ENCODE peak calls at places on chromosomes 2 and 18, in eight cellular contexts. One of them, this sample, is unnamed.
A peak's percentile ranks its signal among the peaks of the same experiment; 100 is the strongest.

GRCh38 chr18:23658296-23658695 is 4.4 kb downstream of the ANKRD29 start:
- DNase-seq in activated T-helper 1 cell treated with anti-CD3 and anti-CD28 coated beads, Interleukin-2, amount 50 U/mL, for 16 hours: no peak
- DNase-seq in tibial nerve: no peak
- DNase-seq in right cardiac atrium: no peak
- DNase-seq in PC-9: no peak
- DNase-seq in activated T-cell treated with anti-CD3 and anti-CD28 coated beads, Interleukin-2, amount 50 U/mL, for 4 hours: no peak
- DNase-seq in stimulated activated CD8-positive, alpha-beta memory T cell treated with anti-CD3 and anti-CD28 coated beads, Interleukin-7, amount 100 ng/mL, for 24 hours: no peak
- DNase-seq in BJ: no peak
- DNase-seq in this sample: no peak

GRCh38 chr2:20520128-20520527 is 73.3 kb downstream of the RHOB start:
- DNase-seq in activated T-helper 1 cell treated with anti-CD3 and anti-CD28 coated beads, Interleukin-2, amount 50 U/mL, for 16 hours: no peak
- DNase-seq in tibial nerve: no peak
- DNase-seq in right cardiac atrium: peak; percentile 3
- DNase-seq in PC-9: no peak
- DNase-seq in activated T-cell treated with anti-CD3 and anti-CD28 coated beads, Interleukin-2, amount 50 U/mL, for 4 hours: no peak
- DNase-seq in stimulated activated CD8-positive, alpha-beta memory T cell treated with anti-CD3 and anti-CD28 coated beads, Interleukin-7, amount 100 ng/mL, for 24 hours: no peak
- DNase-seq in BJ: no peak
- DNase-seq in this sample: no peak

GRCh38 chr2:181054843-181055242 is 74.4 kb downstream of the UBE2E3 start:
- DNase-seq in activated T-helper 1 cell treated with anti-CD3 and anti-CD28 coated beads, Interleukin-2, amount 50 U/mL, for 16 hours: no peak
- DNase-seq in tibial nerve: no peak
- DNase-seq in right cardiac atrium: no peak
- DNase-seq in PC-9: no peak
- DNase-seq in activated T-cell treated with anti-CD3 and anti-CD28 coated beads, Interleukin-2, amount 50 U/mL, for 4 hours: no peak
- DNase-seq in stimulated activated CD8-positive, alpha-beta memory T cell treated with anti-CD3 and anti-CD28 coated beads, Interleukin-7, amount 100 ng/mL, for 24 hours: no peak
- DNase-seq in BJ: no peak
- DNase-seq in this sample: no peak

GRCh38 chr18:77164762-77165485 is 32.3 kb upstream of the MBP start:
- DNase-seq in activated T-helper 1 cell treated with anti-CD3 and anti-CD28 coated beads, Interleukin-2, amount 50 U/mL, for 16 hours: no peak
- DNase-seq in tibial nerve: no peak
- DNase-seq in right cardiac atrium: no peak
- DNase-seq in PC-9: no peak
- DNase-seq in activated T-cell treated with anti-CD3 and anti-CD28 coated beads, Interleukin-2, amount 50 U/mL, for 4 hours: no peak
- DNase-seq in stimulated activated CD8-positive, alpha-beta memory T cell treated with anti-CD3 and anti-CD28 coated beads, Interleukin-7, amount 100 ng/mL, for 24 hours: no peak
- DNase-seq in BJ: no peak
- DNase-seq in this sample: no peak

GRCh38 chr2:224158831-224159230 is 119.7 kb upstream of the SERPINE2 start:
- DNase-seq in activated T-helper 1 cell treated with anti-CD3 and anti-CD28 coated beads, Interleukin-2, amount 50 U/mL, for 16 hours: no peak
- DNase-seq in tibial nerve: no peak
- DNase-seq in right cardiac atrium: no peak
- DNase-seq in PC-9: no peak
- DNase-seq in activated T-cell treated with anti-CD3 and anti-CD28 coated beads, Interleukin-2, amount 50 U/mL, for 4 hours: no peak
- DNase-seq in stimulated activated CD8-positive, alpha-beta memory T cell treated with anti-CD3 and anti-CD28 coated beads, Interleukin-7, amount 100 ng/mL, for 24 hours: no peak
- DNase-seq in BJ: no peak
- DNase-seq in this sample: no peak

GRCh38 chr2:10931710-10932255 is 20.0 kb downstream of the KCNF1 start:
- DNase-seq in activated T-helper 1 cell treated with anti-CD3 and anti-CD28 coated beads, Interleukin-2, amount 50 U/mL, for 16 hours: no peak
- DNase-seq in tibial nerve: no peak
- DNase-seq in right cardiac atrium: no peak
- DNase-seq in PC-9: peak; percentile 59
- DNase-seq in activated T-cell treated with anti-CD3 and anti-CD28 coated beads, Interleukin-2, amount 50 U/mL, for 4 hours: no peak
- DNase-seq in stimulated activated CD8-positive, alpha-beta memory T cell treated with anti-CD3 and anti-CD28 coated beads, Interleukin-7, amount 100 ng/mL, for 24 hours: no peak
- DNase-seq in BJ: no peak
- DNase-seq in this sample: no peak

GRCh38 chr2:28160986-28161425 is 231.7 kb upstream of the FOSL2 start:
- DNase-seq in activated T-helper 1 cell treated with anti-CD3 and anti-CD28 coated beads, Interleukin-2, amount 50 U/mL, for 16 hours: no peak
- DNase-seq in tibial nerve: no peak
- DNase-seq in right cardiac atrium: no peak
- DNase-seq in PC-9: no peak
- DNase-seq in activated T-cell treated with anti-CD3 and anti-CD28 coated beads, Interleukin-2, amount 50 U/mL, for 4 hours: no peak
- DNase-seq in stimulated activated CD8-positive, alpha-beta memory T cell treated with anti-CD3 and anti-CD28 coated beads, Interleukin-7, amount 100 ng/mL, for 24 hours: no peak
- DNase-seq in BJ: peak; percentile 75
- DNase-seq in this sample: no peak

GRCh38 chr2:99512081-99512480 is 22.3 kb upstream of the REV1 start:
- DNase-seq in activated T-helper 1 cell treated with anti-CD3 and anti-CD28 coated beads, Interleukin-2, amount 50 U/mL, for 16 hours: no peak
- DNase-seq in tibial nerve: no peak
- DNase-seq in right cardiac atrium: no peak
- DNase-seq in PC-9: no peak
- DNase-seq in activated T-cell treated with anti-CD3 and anti-CD28 coated beads, Interleukin-2, amount 50 U/mL, for 4 hours: no peak
- DNase-seq in stimulated activated CD8-positive, alpha-beta memory T cell treated with anti-CD3 and anti-CD28 coated beads, Interleukin-7, amount 100 ng/mL, for 24 hours: no peak
- DNase-seq in BJ: no peak
- DNase-seq in this sample: no peak

GRCh38 chr2:96907405-96908041 is 37.6 kb upstream of the SEMA4C start:
- DNase-seq in activated T-helper 1 cell treated with anti-CD3 and anti-CD28 coated beads, Interleukin-2, amount 50 U/mL, for 16 hours: no peak
- DNase-seq in tibial nerve: peak; percentile 79
- DNase-seq in right cardiac atrium: peak; percentile 90
- DNase-seq in PC-9: no peak
- DNase-seq in activated T-cell treated with anti-CD3 and anti-CD28 coated beads, Interleukin-2, amount 50 U/mL, for 4 hours: no peak
- DNase-seq in stimulated activated CD8-positive, alpha-beta memory T cell treated with anti-CD3 and anti-CD28 coated beads, Interleukin-7, amount 100 ng/mL, for 24 hours: no peak
- DNase-seq in BJ: no peak
- DNase-seq in this sample: no peak

GRCh38 chr18:10354241-10354811 is 100.1 kb upstream of the APCDD1 start:
- DNase-seq in activated T-helper 1 cell treated with anti-CD3 and anti-CD28 coated beads, Interleukin-2, amount 50 U/mL, for 16 hours: no peak
- DNase-seq in tibial nerve: no peak
- DNase-seq in right cardiac atrium: no peak
- DNase-seq in PC-9: no peak
- DNase-seq in activated T-cell treated with anti-CD3 and anti-CD28 coated beads, Interleukin-2, amount 50 U/mL, for 4 hours: no peak
- DNase-seq in stimulated activated CD8-positive, alpha-beta memory T cell treated with anti-CD3 and anti-CD28 coated beads, Interleukin-7, amount 100 ng/mL, for 24 hours: no peak
- DNase-seq in BJ: no peak
- DNase-seq in this sample: no peak

GRCh38 chr2:205837663-205838062 is 155.4 kb downstream of the NRP2 start:
- DNase-seq in activated T-helper 1 cell treated with anti-CD3 and anti-CD28 coated beads, Interleukin-2, amount 50 U/mL, for 16 hours: no peak
- DNase-seq in tibial nerve: no peak
- DNase-seq in right cardiac atrium: no peak
- DNase-seq in PC-9: no peak
- DNase-seq in activated T-cell treated with anti-CD3 and anti-CD28 coated beads, Interleukin-2, amount 50 U/mL, for 4 hours: no peak
- DNase-seq in stimulated activated CD8-positive, alpha-beta memory T cell treated with anti-CD3 and anti-CD28 coated beads, Interleukin-7, amount 100 ng/mL, for 24 hours: no peak
- DNase-seq in BJ: no peak
- DNase-seq in this sample: no peak

GRCh38 chr2:37639631-37640030 is 31.8 kb downstream of the CDC42EP3 start:
- DNase-seq in activated T-helper 1 cell treated with anti-CD3 and anti-CD28 coated beads, Interleukin-2, amount 50 U/mL, for 16 hours: no peak
- DNase-seq in tibial nerve: no peak
- DNase-seq in right cardiac atrium: no peak
- DNase-seq in PC-9: no peak
- DNase-seq in activated T-cell treated with anti-CD3 and anti-CD28 coated beads, Interleukin-2, amount 50 U/mL, for 4 hours: no peak
- DNase-seq in stimulated activated CD8-positive, alpha-beta memory T cell treated with anti-CD3 and anti-CD28 coated beads, Interleukin-7, amount 100 ng/mL, for 24 hours: no peak
- DNase-seq in BJ: no peak
- DNase-seq in this sample: no peak

GRCh38 chr2:101524811-101525430 is 50.0 kb upstream of the RFX8 start:
- DNase-seq in activated T-helper 1 cell treated with anti-CD3 and anti-CD28 coated beads, Interleukin-2, amount 50 U/mL, for 16 hours: no peak
- DNase-seq in tibial nerve: no peak
- DNase-seq in right cardiac atrium: no peak
- DNase-seq in PC-9: no peak
- DNase-seq in activated T-cell treated with anti-CD3 and anti-CD28 coated beads, Interleukin-2, amount 50 U/mL, for 4 hours: no peak
- DNase-seq in stimulated activated CD8-positive, alpha-beta memory T cell treated with anti-CD3 and anti-CD28 coated beads, Interleukin-7, amount 100 ng/mL, for 24 hours: no peak
- DNase-seq in BJ: no peak
- DNase-seq in this sample: no peak

GRCh38 chr2:234977228-234977679 is 25.4 kb downstream of the SH3BP4 start:
- DNase-seq in activated T-helper 1 cell treated with anti-CD3 and anti-CD28 coated beads, Interleukin-2, amount 50 U/mL, for 16 hours: no peak
- DNase-seq in tibial nerve: no peak
- DNase-seq in right cardiac atrium: no peak
- DNase-seq in PC-9: no peak
- DNase-seq in activated T-cell treated with anti-CD3 and anti-CD28 coated beads, Interleukin-2, amount 50 U/mL, for 4 hours: no peak
- DNase-seq in stimulated activated CD8-positive, alpha-beta memory T cell treated with anti-CD3 and anti-CD28 coated beads, Interleukin-7, amount 100 ng/mL, for 24 hours: no peak
- DNase-seq in BJ: no peak
- DNase-seq in this sample: no peak

GRCh38 chr2:209471037-209471436 is 47.2 kb downstream of the MAP2 start:
- DNase-seq in activated T-helper 1 cell treated with anti-CD3 and anti-CD28 coated beads, Interleukin-2, amount 50 U/mL, for 16 hours: no peak
- DNase-seq in tibial nerve: no peak
- DNase-seq in right cardiac atrium: no peak
- DNase-seq in PC-9: no peak
- DNase-seq in activated T-cell treated with anti-CD3 and anti-CD28 coated beads, Interleukin-2, amount 50 U/mL, for 4 hours: no peak
- DNase-seq in stimulated activated CD8-positive, alpha-beta memory T cell treated with anti-CD3 and anti-CD28 coated beads, Interleukin-7, amount 100 ng/mL, for 24 hours: no peak
- DNase-seq in BJ: no peak
- DNase-seq in this sample: no peak

GRCh38 chr18:7575465-7576026 is 8.4 kb downstream of the PTPRM start:
- DNase-seq in activated T-helper 1 cell treated with anti-CD3 and anti-CD28 coated beads, Interleukin-2, amount 50 U/mL, for 16 hours: no peak
- DNase-seq in tibial nerve: no peak
- DNase-seq in right cardiac atrium: no peak
- DNase-seq in PC-9: no peak
- DNase-seq in activated T-cell treated with anti-CD3 and anti-CD28 coated beads, Interleukin-2, amount 50 U/mL, for 4 hours: no peak
- DNase-seq in stimulated activated CD8-positive, alpha-beta memory T cell treated with anti-CD3 and anti-CD28 coated beads, Interleukin-7, amount 100 ng/mL, for 24 hours: no peak
- DNase-seq in BJ: no peak
- DNase-seq in this sample: no peak

GRCh38 chr2:98460573-98461560 is 16.2 kb downstream of the INPP4A start:
- DNase-seq in activated T-helper 1 cell treated with anti-CD3 and anti-CD28 coated beads, Interleukin-2, amount 50 U/mL, for 16 hours: no peak
- DNase-seq in tibial nerve: no peak
- DNase-seq in right cardiac atrium: no peak
- DNase-seq in PC-9: no peak
- DNase-seq in activated T-cell treated with anti-CD3 and anti-CD28 coated beads, Interleukin-2, amount 50 U/mL, for 4 hours: peak; percentile 49
- DNase-seq in stimulated activated CD8-positive, alpha-beta memory T cell treated with anti-CD3 and anti-CD28 coated beads, Interleukin-7, amount 100 ng/mL, for 24 hours: peak; percentile 73
- DNase-seq in BJ: no peak
- DNase-seq in this sample: peak; percentile 77

GRCh38 chr2:12177052-12177994 is 430.9 kb downstream of the LPIN1 start:
- DNase-seq in activated T-helper 1 cell treated with anti-CD3 and anti-CD28 coated beads, Interleukin-2, amount 50 U/mL, for 16 hours: no peak
- DNase-seq in tibial nerve: no peak
- DNase-seq in right cardiac atrium: peak; percentile 45
- DNase-seq in PC-9: peak; percentile 78
- DNase-seq in activated T-cell treated with anti-CD3 and anti-CD28 coated beads, Interleukin-2, amount 50 U/mL, for 4 hours: no peak
- DNase-seq in stimulated activated CD8-positive, alpha-beta memory T cell treated with anti-CD3 and anti-CD28 coated beads, Interleukin-7, amount 100 ng/mL, for 24 hours: no peak
- DNase-seq in BJ: peak; percentile 55
- DNase-seq in this sample: no peak

GRCh38 chr2:240513544-240514287 is 44.1 kb downstream of the ANKMY1 start:
- DNase-seq in activated T-helper 1 cell treated with anti-CD3 and anti-CD28 coated beads, Interleukin-2, amount 50 U/mL, for 16 hours: peak; percentile 71
- DNase-seq in tibial nerve: peak; percentile 64
- DNase-seq in right cardiac atrium: peak; percentile 85
- DNase-seq in PC-9: peak; percentile 87
- DNase-seq in activated T-cell treated with anti-CD3 and anti-CD28 coated beads, Interleukin-2, amount 50 U/mL, for 4 hours: peak; percentile 84
- DNase-seq in stimulated activated CD8-positive, alpha-beta memory T cell treated with anti-CD3 and anti-CD28 coated beads, Interleukin-7, amount 100 ng/mL, for 24 hours: peak; percentile 64
- DNase-seq in BJ: peak; percentile 31
- DNase-seq in this sample: peak; percentile 80

GRCh38 chr2:10331702-10332401 is 29.1 kb downstream of the HPCAL1 start:
- DNase-seq in activated T-helper 1 cell treated with anti-CD3 and anti-CD28 coated beads, Interleukin-2, amount 50 U/mL, for 16 hours: no peak
- DNase-seq in tibial nerve: no peak
- DNase-seq in right cardiac atrium: peak; percentile 34
- DNase-seq in PC-9: no peak
- DNase-seq in activated T-cell treated with anti-CD3 and anti-CD28 coated beads, Interleukin-2, amount 50 U/mL, for 4 hours: peak; percentile 38
- DNase-seq in stimulated activated CD8-positive, alpha-beta memory T cell treated with anti-CD3 and anti-CD28 coated beads, Interleukin-7, amount 100 ng/mL, for 24 hours: no peak
- DNase-seq in BJ: no peak
- DNase-seq in this sample: peak; percentile 55

GRCh38 chr2:160584972-160585494 is 91.4 kb upstream of the RBMS1 start:
- DNase-seq in activated T-helper 1 cell treated with anti-CD3 and anti-CD28 coated beads, Interleukin-2, amount 50 U/mL, for 16 hours: no peak
- DNase-seq in tibial nerve: no peak
- DNase-seq in right cardiac atrium: peak; percentile 30
- DNase-seq in PC-9: no peak
- DNase-seq in activated T-cell treated with anti-CD3 and anti-CD28 coated beads, Interleukin-2, amount 50 U/mL, for 4 hours: no peak
- DNase-seq in stimulated activated CD8-positive, alpha-beta memory T cell treated with anti-CD3 and anti-CD28 coated beads, Interleukin-7, amount 100 ng/mL, for 24 hours: no peak
- DNase-seq in BJ: peak; percentile 60
- DNase-seq in this sample: no peak

GRCh38 chr2:227363756-227364155 is 15.3 kb downstream of the TM4SF20 start:
- DNase-seq in activated T-helper 1 cell treated with anti-CD3 and anti-CD28 coated beads, Interleukin-2, amount 50 U/mL, for 16 hours: no peak
- DNase-seq in tibial nerve: no peak
- DNase-seq in right cardiac atrium: no peak
- DNase-seq in PC-9: no peak
- DNase-seq in activated T-cell treated with anti-CD3 and anti-CD28 coated beads, Interleukin-2, amount 50 U/mL, for 4 hours: no peak
- DNase-seq in stimulated activated CD8-positive, alpha-beta memory T cell treated with anti-CD3 and anti-CD28 coated beads, Interleukin-7, amount 100 ng/mL, for 24 hours: no peak
- DNase-seq in BJ: no peak
- DNase-seq in this sample: no peak

GRCh38 chr2:37713258-37713700 is 41.8 kb upstream of the CDC42EP3 start:
- DNase-seq in activated T-helper 1 cell treated with anti-CD3 and anti-CD28 coated beads, Interleukin-2, amount 50 U/mL, for 16 hours: no peak
- DNase-seq in tibial nerve: no peak
- DNase-seq in right cardiac atrium: no peak
- DNase-seq in PC-9: no peak
- DNase-seq in activated T-cell treated with anti-CD3 and anti-CD28 coated beads, Interleukin-2, amount 50 U/mL, for 4 hours: no peak
- DNase-seq in stimulated activated CD8-positive, alpha-beta memory T cell treated with anti-CD3 and anti-CD28 coated beads, Interleukin-7, amount 100 ng/mL, for 24 hours: no peak
- DNase-seq in BJ: peak; percentile 88
- DNase-seq in this sample: no peak

GRCh38 chr2:163469561-163469962 is 266.2 kb downstream of the FIGN start:
- DNase-seq in activated T-helper 1 cell treated with anti-CD3 and anti-CD28 coated beads, Interleukin-2, amount 50 U/mL, for 16 hours: no peak
- DNase-seq in tibial nerve: no peak
- DNase-seq in right cardiac atrium: no peak
- DNase-seq in PC-9: no peak
- DNase-seq in activated T-cell treated with anti-CD3 and anti-CD28 coated beads, Interleukin-2, amount 50 U/mL, for 4 hours: no peak
- DNase-seq in stimulated activated CD8-positive, alpha-beta memory T cell treated with anti-CD3 and anti-CD28 coated beads, Interleukin-7, amount 100 ng/mL, for 24 hours: no peak
- DNase-seq in BJ: peak; percentile 11
- DNase-seq in this sample: no peak

GRCh38 chr2:2843969-2844548 is 513.0 kb upstream of the MYT1L start:
- DNase-seq in activated T-helper 1 cell treated with anti-CD3 and anti-CD28 coated beads, Interleukin-2, amount 50 U/mL, for 16 hours: no peak
- DNase-seq in tibial nerve: no peak
- DNase-seq in right cardiac atrium: no peak
- DNase-seq in PC-9: no peak
- DNase-seq in activated T-cell treated with anti-CD3 and anti-CD28 coated beads, Interleukin-2, amount 50 U/mL, for 4 hours: no peak
- DNase-seq in stimulated activated CD8-positive, alpha-beta memory T cell treated with anti-CD3 and anti-CD28 coated beads, Interleukin-7, amount 100 ng/mL, for 24 hours: no peak
- DNase-seq in BJ: no peak
- DNase-seq in this sample: no peak

GRCh38 chr2:118527571-118527970 is 319.9 kb downstream of the EN1 start:
- DNase-seq in activated T-helper 1 cell treated with anti-CD3 and anti-CD28 coated beads, Interleukin-2, amount 50 U/mL, for 16 hours: no peak
- DNase-seq in tibial nerve: no peak
- DNase-seq in right cardiac atrium: no peak
- DNase-seq in PC-9: no peak
- DNase-seq in activated T-cell treated with anti-CD3 and anti-CD28 coated beads, Interleukin-2, amount 50 U/mL, for 4 hours: no peak
- DNase-seq in stimulated activated CD8-positive, alpha-beta memory T cell treated with anti-CD3 and anti-CD28 coated beads, Interleukin-7, amount 100 ng/mL, for 24 hours: no peak
- DNase-seq in BJ: no peak
- DNase-seq in this sample: no peak

GRCh38 chr2:70716131-70716766 is 51.8 kb downstream of the ADD2 start:
- DNase-seq in activated T-helper 1 cell treated with anti-CD3 and anti-CD28 coated beads, Interleukin-2, amount 50 U/mL, for 16 hours: no peak
- DNase-seq in tibial nerve: no peak
- DNase-seq in right cardiac atrium: no peak
- DNase-seq in PC-9: no peak
- DNase-seq in activated T-cell treated with anti-CD3 and anti-CD28 coated beads, Interleukin-2, amount 50 U/mL, for 4 hours: no peak
- DNase-seq in stimulated activated CD8-positive, alpha-beta memory T cell treated with anti-CD3 and anti-CD28 coated beads, Interleukin-7, amount 100 ng/mL, for 24 hours: no peak
- DNase-seq in BJ: no peak
- DNase-seq in this sample: no peak

GRCh38 chr2:231124833-231125232 is at the start of gene HTR2B:
- DNase-seq in activated T-helper 1 cell treated with anti-CD3 and anti-CD28 coated beads, Interleukin-2, amount 50 U/mL, for 16 hours: no peak
- DNase-seq in tibial nerve: no peak
- DNase-seq in right cardiac atrium: no peak
- DNase-seq in PC-9: no peak
- DNase-seq in activated T-cell treated with anti-CD3 and anti-CD28 coated beads, Interleukin-2, amount 50 U/mL, for 4 hours: no peak
- DNase-seq in stimulated activated CD8-positive, alpha-beta memory T cell treated with anti-CD3 and anti-CD28 coated beads, Interleukin-7, amount 100 ng/mL, for 24 hours: no peak
- DNase-seq in BJ: no peak
- DNase-seq in this sample: no peak

GRCh38 chr2:32946314-32947075 is at the start of gene LTBP1:
- DNase-seq in activated T-helper 1 cell treated with anti-CD3 and anti-CD28 coated beads, Interleukin-2, amount 50 U/mL, for 16 hours: no peak
- DNase-seq in tibial nerve: peak; percentile 25
- DNase-seq in right cardiac atrium: peak; percentile 80
- DNase-seq in PC-9: peak; percentile 68
- DNase-seq in activated T-cell treated with anti-CD3 and anti-CD28 coated beads, Interleukin-2, amount 50 U/mL, for 4 hours: peak; percentile 23
- DNase-seq in stimulated activated CD8-positive, alpha-beta memory T cell treated with anti-CD3 and anti-CD28 coated beads, Interleukin-7, amount 100 ng/mL, for 24 hours: peak; percentile 26
- DNase-seq in BJ: no peak
- DNase-seq in this sample: peak; percentile 48

GRCh38 chr2:66364495-66364992 is 70.4 kb upstream of the MEIS1 start:
- DNase-seq in activated T-helper 1 cell treated with anti-CD3 and anti-CD28 coated beads, Interleukin-2, amount 50 U/mL, for 16 hours: no peak
- DNase-seq in tibial nerve: no peak
- DNase-seq in right cardiac atrium: peak; percentile 12
- DNase-seq in PC-9: no peak
- DNase-seq in activated T-cell treated with anti-CD3 and anti-CD28 coated beads, Interleukin-2, amount 50 U/mL, for 4 hours: no peak
- DNase-seq in stimulated activated CD8-positive, alpha-beta memory T cell treated with anti-CD3 and anti-CD28 coated beads, Interleukin-7, amount 100 ng/mL, for 24 hours: no peak
- DNase-seq in BJ: peak; percentile 52
- DNase-seq in this sample: no peak

This sample was measured in stimulated activated naive CD4-positive, alpha-beta T cell treated with Interleukin-2 at 50 U/mL for 16 hours.